ENCODE peak calls at places on chromosomes 13 and 19, in eight cellular contexts. One of them, this sample, is unnamed.

GRCh38 chr13:103291693-103292572 is 225.7 kb upstream of the SLC10A2 start:
- DNase-seq in IMR-90: no peak
- DNase-seq in heart left ventricle: no peak
- DNase-seq in thyroid gland: no peak
- DNase-seq in right lobe of liver: no peak
- DNase-seq in GM12878: no peak
- DNase-seq in HCT116: no peak
- DNase-seq in ovary: no peak
- DNase-seq in this sample: no peak

GRCh38 chr13:111210488-111210887 is 95.4 kb downstream of the ARHGEF7 start:
- DNase-seq in right lobe of liver: no peak
- DNase-seq in GM12878: no peak
- DNase-seq in thyroid gland: peak; percentile 78
- DNase-seq in heart left ventricle: peak; percentile 66
- DNase-seq in ovary: no peak
- DNase-seq in IMR-90: peak; percentile 91
- DNase-seq in HCT116: no peak
- DNase-seq in this sample: peak; percentile 17

GRCh38 chr13:29513002-29513980 is 82.2 kb downstream of the SLC7A1 start:
- DNase-seq in thyroid gland: no peak
- DNase-seq in heart left ventricle: no peak
- DNase-seq in ovary: no peak
- DNase-seq in HCT116: no peak
- DNase-seq in right lobe of liver: no peak
- DNase-seq in IMR-90: peak; percentile 63
- DNase-seq in GM12878: no peak
- DNase-seq in this sample: no peak

GRCh38 chr19:29590278-29590677 is 15.8 kb upstream of the POP4 start:
- DNase-seq in thyroid gland: no peak
- DNase-seq in IMR-90: no peak
- DNase-seq in ovary: no peak
- DNase-seq in right lobe of liver: no peak
- DNase-seq in GM12878: no peak
- DNase-seq in heart left ventricle: no peak
- DNase-seq in HCT116: no peak
- DNase-seq in this sample: no peak

GRCh38 chr13:32581177-32581786 is 5.0 kb upstream of the PDS5B start:
- DNase-seq in HCT116: peak; percentile 10
- DNase-seq in IMR-90: peak; percentile 47
- DNase-seq in right lobe of liver: no peak
- DNase-seq in GM12878: no peak
- DNase-seq in ovary: no peak
- DNase-seq in heart left ventricle: no peak
- DNase-seq in thyroid gland: no peak
- DNase-seq in this sample: no peak

GRCh38 chr19:28436320-28436719 is 776.6 kb downstream of the UQCRFS1 start:
- DNase-seq in HCT116: no peak
- DNase-seq in GM12878: no peak
- DNase-seq in thyroid gland: no peak
- DNase-seq in IMR-90: no peak
- DNase-seq in right lobe of liver: no peak
- DNase-seq in heart left ventricle: no peak
- DNase-seq in ovary: no peak
- DNase-seq in this sample: no peak

GRCh38 chr19:41386442-41386841 is 10.1 kb downstream of the TMEM91 start:
- DNase-seq in GM12878: no peak
- DNase-seq in thyroid gland: no peak
- DNase-seq in ovary: peak; percentile 75
- DNase-seq in HCT116: no peak
- DNase-seq in right lobe of liver: no peak
- DNase-seq in heart left ventricle: no peak
- DNase-seq in IMR-90: no peak
- DNase-seq in this sample: no peak

GRCh38 chr19:2761309-2761677 is 21.5 kb upstream of the SLC39A3 start:
- DNase-seq in heart left ventricle: no peak
- DNase-seq in ovary: no peak
- DNase-seq in GM12878: no peak
- DNase-seq in HCT116: no peak
- DNase-seq in IMR-90: no peak
- DNase-seq in right lobe of liver: no peak
- DNase-seq in thyroid gland: no peak
- DNase-seq in this sample: no peak

GRCh38 chr19:29712744-29713516 is 2.1 kb downstream of the C19orf12 start:
- DNase-seq in ovary: no peak
- DNase-seq in heart left ventricle: no peak
- DNase-seq in HCT116: no peak
- DNase-seq in GM12878: no peak
- DNase-seq in thyroid gland: no peak
- DNase-seq in right lobe of liver: no peak
- DNase-seq in IMR-90: no peak
- DNase-seq in this sample: no peak

GRCh38 chr19:57829316-57829715 is 783 bp upstream of the ZNF587B start:
- DNase-seq in ovary: no peak
- DNase-seq in IMR-90: peak; percentile 40
- DNase-seq in thyroid gland: no peak
- DNase-seq in GM12878: no peak
- DNase-seq in heart left ventricle: no peak
- DNase-seq in HCT116: no peak
- DNase-seq in right lobe of liver: no peak
- DNase-seq in this sample: no peak

GRCh38 chr13:43786766-43787517 is at the start of gene ENOX1:
- DNase-seq in thyroid gland: peak; percentile 44
- DNase-seq in ovary: peak; percentile 76
- DNase-seq in GM12878: no peak
- DNase-seq in right lobe of liver: peak; percentile 58
- DNase-seq in heart left ventricle: peak; percentile 83
- DNase-seq in IMR-90: peak; percentile 74
- DNase-seq in HCT116: peak; percentile 34
- DNase-seq in this sample: peak; percentile 51

GRCh38 chr13:24076124-24076523 is 84.4 kb upstream of the SPATA13 start:
- DNase-seq in IMR-90: no peak
- DNase-seq in HCT116: no peak
- DNase-seq in ovary: no peak
- DNase-seq in GM12878: no peak
- DNase-seq in heart left ventricle: no peak
- DNase-seq in right lobe of liver: peak; percentile 81
- DNase-seq in thyroid gland: no peak
- DNase-seq in this sample: peak; percentile 81

GRCh38 chr19:40995355-40995754 is 4.3 kb downstream of the CYP2B6 start:
- DNase-seq in ovary: no peak
- DNase-seq in right lobe of liver: no peak
- DNase-seq in IMR-90: no peak
- DNase-seq in HCT116: peak; percentile 68
- DNase-seq in GM12878: no peak
- DNase-seq in heart left ventricle: no peak
- DNase-seq in thyroid gland: no peak
- DNase-seq in this sample: no peak

GRCh38 chr13:106153041-106153440 is 382.4 kb downstream of the EFNB2 start:
- DNase-seq in heart left ventricle: no peak
- DNase-seq in HCT116: no peak
- DNase-seq in IMR-90: no peak
- DNase-seq in ovary: no peak
- DNase-seq in right lobe of liver: no peak
- DNase-seq in thyroid gland: no peak
- DNase-seq in GM12878: no peak
- DNase-seq in this sample: no peak

GRCh38 chr19:45474191-45474940 is 6.6 kb downstream of the FOSB start:
- DNase-seq in GM12878: no peak
- DNase-seq in thyroid gland: no peak
- DNase-seq in ovary: peak; percentile 84
- DNase-seq in right lobe of liver: no peak
- DNase-seq in heart left ventricle: no peak
- DNase-seq in IMR-90: peak; percentile 25
- DNase-seq in HCT116: no peak
- DNase-seq in this sample: no peak

GRCh38 chr13:112728375-112729126 is 38.7 kb downstream of the ATP11A start:
- DNase-seq in ovary: no peak
- DNase-seq in heart left ventricle: no peak
- DNase-seq in IMR-90: no peak
- DNase-seq in right lobe of liver: no peak
- DNase-seq in GM12878: no peak
- DNase-seq in HCT116: no peak
- DNase-seq in thyroid gland: no peak
- DNase-seq in this sample: no peak

GRCh38 chr13:95180513-95181245 is 120.6 kb downstream of the ABCC4 start:
- DNase-seq in HCT116: no peak
- DNase-seq in ovary: peak; percentile 30
- DNase-seq in heart left ventricle: no peak
- DNase-seq in thyroid gland: no peak
- DNase-seq in IMR-90: no peak
- DNase-seq in GM12878: no peak
- DNase-seq in right lobe of liver: no peak
- DNase-seq in this sample: no peak

DNA sequence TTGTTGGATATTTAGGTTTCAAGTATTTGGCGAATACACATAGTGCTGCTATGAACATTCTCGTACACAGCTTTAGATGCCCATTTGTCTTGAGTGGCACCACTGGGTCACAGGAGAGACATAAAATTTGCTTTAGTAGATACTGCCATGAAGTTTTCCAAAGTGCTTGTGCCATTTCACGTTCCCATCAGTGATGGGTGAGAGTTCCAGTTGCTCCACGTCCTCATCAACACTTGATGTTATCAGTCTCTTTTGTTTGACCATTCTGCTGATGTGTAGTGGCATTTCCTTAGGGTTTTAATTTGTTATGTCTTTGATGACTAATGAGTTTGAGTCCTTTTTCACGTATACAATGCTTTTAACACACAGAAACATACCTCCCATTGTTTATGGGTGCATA is 11.0 kb downstream of the ZSWIM9 start:
- DNase-seq in IMR-90: no peak
- DNase-seq in right lobe of liver: no peak
- DNase-seq in heart left ventricle: no peak
- DNase-seq in HCT116: no peak
- DNase-seq in thyroid gland: no peak
- DNase-seq in ovary: no peak
- DNase-seq in GM12878: no peak
- DNase-seq in this sample: no peak
- H3K4me1 ChIP-seq in IMR-90: no peaks in the 10 kb centered on the region
- H3K4me1 ChIP-seq in right lobe of liver: no peaks in the 10 kb centered on the region
- H3K4me1 ChIP-seq in heart left ventricle: no peaks in the 10 kb centered on the region
- H3K4me1 ChIP-seq in HCT116: no peaks in the 10 kb centered on the region
- H3K4me1 ChIP-seq in thyroid gland: no peaks in the 10 kb centered on the region
- H3K4me1 ChIP-seq in ovary: no peaks in the 10 kb centered on the region
- H3K4me1 ChIP-seq in GM12878: peaks cover 7% of the 10 kb centered on the region
- H3K4me1 ChIP-seq in this sample: no peaks in the 10 kb centered on the region

DNA sequence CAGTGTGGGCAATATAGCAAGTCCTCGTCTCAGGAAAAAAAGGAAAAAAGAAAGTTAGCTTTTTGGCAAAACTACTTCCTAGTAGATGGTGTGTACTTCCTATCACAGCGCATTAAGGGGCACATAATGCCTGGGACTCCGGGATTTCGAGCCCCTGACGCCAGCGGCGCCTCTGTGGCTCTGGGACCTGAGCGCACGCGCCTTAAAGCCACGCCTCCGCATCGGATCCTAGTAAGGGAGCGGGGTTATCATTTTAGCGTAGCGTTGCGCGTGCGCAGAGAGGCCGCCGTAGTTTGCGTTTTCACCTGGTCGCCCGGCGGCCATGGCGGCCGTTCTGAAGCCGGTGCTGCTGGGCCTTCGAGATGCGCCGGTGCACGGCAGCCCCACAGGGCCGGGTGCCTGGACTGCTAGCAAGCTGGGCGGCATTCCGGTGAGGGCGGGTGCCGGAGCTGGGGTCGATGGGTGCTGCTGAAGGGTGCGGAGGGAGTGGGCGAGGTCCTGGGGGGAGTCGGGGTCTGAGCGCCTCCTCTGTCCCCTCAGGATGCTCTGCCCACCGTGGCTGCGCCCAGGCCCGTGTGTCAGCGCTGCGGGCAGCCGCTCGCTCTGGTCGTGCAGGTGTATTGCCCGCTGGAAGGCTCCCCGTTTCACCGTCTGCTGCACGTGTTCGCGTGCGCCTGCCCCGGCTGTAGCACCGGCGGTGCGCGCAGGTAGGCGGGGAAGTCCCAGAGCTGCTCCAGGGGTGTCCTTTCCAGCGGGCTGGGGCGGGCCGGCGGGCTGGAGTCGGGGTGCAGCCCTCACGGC is at the start of gene PDCD2L:
- DNase-seq in thyroid gland: peak; percentile 95
- DNase-seq in right lobe of liver: peak; percentile 94
- DNase-seq in HCT116: peak; percentile 88
- DNase-seq in IMR-90: peak; percentile 85
- DNase-seq in heart left ventricle: peak; percentile 95
- DNase-seq in ovary: peak; percentile 90
- DNase-seq in GM12878: peak; percentile 69
- DNase-seq in this sample: peak; percentile 94
- TF ChIP-seq POLR2A in thyroid gland: no peak
- TF ChIP-seq POLR2A in right lobe of liver: peak; percentile 57
- TF ChIP-seq POLR2A in HCT116: peak; percentile 78
- TF ChIP-seq POLR2A in IMR-90: no peak
- TF ChIP-seq POLR2A in heart left ventricle: no peak
- TF ChIP-seq POLR2A in ovary: peak; percentile 30
- TF ChIP-seq POLR2A in GM12878: peak; percentile 93
- TF ChIP-seq POLR2A in this sample: peak; percentile 80

DNA sequence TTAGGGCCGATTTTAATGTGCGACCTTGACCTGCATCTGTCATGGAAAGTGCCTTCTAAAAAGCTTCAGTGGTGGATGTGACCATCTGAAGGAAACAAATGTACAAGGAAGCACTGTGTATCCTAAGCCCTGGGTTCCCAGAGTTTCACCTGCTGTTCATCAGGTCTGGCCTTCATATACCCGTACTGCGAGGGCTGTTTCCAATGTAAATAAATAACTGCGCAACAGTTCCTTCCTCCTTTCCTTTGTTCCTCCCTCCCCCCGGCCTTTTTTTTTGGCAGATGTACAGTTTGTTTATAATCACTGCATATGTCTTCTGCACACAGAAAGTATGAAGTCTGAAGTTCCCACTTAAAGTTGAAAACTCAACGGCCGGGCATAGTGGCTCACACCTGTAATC is 5.2 kb downstream of the FAAP24 start:
- DNase-seq in right lobe of liver: no peak
- DNase-seq in heart left ventricle: no peak
- DNase-seq in GM12878: no peak
- DNase-seq in IMR-90: peak; percentile 36
- DNase-seq in HCT116: no peak
- DNase-seq in ovary: no peak
- DNase-seq in thyroid gland: no peak
- DNase-seq in this sample: no peak
- H3K27ac ChIP-seq in right lobe of liver: no peak overlapping the region
- H3K27ac ChIP-seq in heart left ventricle: no peak overlapping the region
- H3K27ac ChIP-seq in GM12878: no peak overlapping the region
- H3K27ac ChIP-seq in IMR-90: no peak overlapping the region
- H3K27ac ChIP-seq in HCT116: no peak overlapping the region
- H3K27ac ChIP-seq in ovary: no peak overlapping the region
- H3K27ac ChIP-seq in thyroid gland: no peak overlapping the region
- H3K27ac ChIP-seq in this sample: no peak overlapping the region

DNA sequence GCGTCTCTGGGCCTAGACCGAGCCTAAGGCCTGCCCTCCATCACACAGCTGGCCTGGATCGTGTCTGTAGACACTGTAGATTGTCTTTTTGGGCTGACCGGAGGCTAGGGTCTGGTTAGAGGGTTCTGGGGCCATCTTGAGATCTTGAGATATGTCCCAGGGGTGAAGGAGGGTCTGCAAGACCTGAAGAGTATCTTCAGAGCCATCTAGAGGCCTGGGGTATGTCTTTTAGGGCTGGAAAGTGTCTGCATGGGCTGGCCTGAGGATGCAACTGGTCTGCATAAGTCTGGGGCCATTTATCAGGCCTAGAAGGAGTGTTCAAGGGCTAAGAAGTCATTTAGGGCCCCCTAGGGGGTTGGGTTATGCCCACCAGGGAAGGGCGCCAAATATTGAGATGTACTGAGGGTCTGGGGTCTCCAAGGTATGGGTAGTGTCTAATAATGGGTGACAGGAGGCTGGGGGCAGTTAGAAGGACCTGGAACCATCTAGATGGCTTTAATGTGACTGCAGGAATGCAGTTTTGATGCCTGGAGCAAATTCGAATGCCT is 553 bp downstream of the SCAF1 start:
- DNase-seq in ovary: no peak
- DNase-seq in thyroid gland: no peak
- DNase-seq in GM12878: no peak
- DNase-seq in right lobe of liver: no peak
- DNase-seq in HCT116: no peak
- DNase-seq in IMR-90: no peak
- DNase-seq in heart left ventricle: no peak
- DNase-seq in this sample: no peak
- H3K4me1 ChIP-seq in ovary: peaks cover 12% of the 10 kb centered on the region
- H3K4me1 ChIP-seq in thyroid gland: peaks cover 25% of the 10 kb centered on the region
- H3K4me1 ChIP-seq in GM12878: peaks cover 18% of the 10 kb centered on the region
- H3K4me1 ChIP-seq in right lobe of liver: no peaks in the 10 kb centered on the region
- H3K4me1 ChIP-seq in HCT116: peaks cover 15% of the 10 kb centered on the region
- H3K4me1 ChIP-seq in IMR-90: peaks cover 7% of the 10 kb centered on the region
- H3K4me1 ChIP-seq in heart left ventricle: peaks cover 50% of the 10 kb centered on the region
- H3K4me1 ChIP-seq in this sample: peaks cover 54% of the 10 kb centered on the region

This sample was measured in body of pancreas.